ENCODE peak calls at places on chromosomes 12 and 14, in ten cellular contexts. F is testis, U is ovary, M is uterus, P is GM12878, V is prostate gland, N is breast epithelium, A is stomach, L is heart left ventricle, B is HCT116. E is an unnamed sample. For H3K4me1, the result is how much of the 10 kb centered on the place peaks cover.

GRCh38 chr14:102516531-102517411 is 7.2 kb upstream of the ANKRD9 start:
- DNase-seq in F (peak), U (peak), M (no peak), P (no peak), V (no peak), N (no peak), A (peak), L (peak), B (no peak), E (peak)

GRCh38 chr14:44963775-44964380 is 1.9 kb downstream of the TOGARAM1 start:
- DNase-seq in F (no peak), U (no peak), M (no peak), P (no peak), V (no peak), N (no peak), A (no peak), L (no peak), B (no peak), E (no peak)

GRCh38 chr14:51176819-51177218 is 63.2 kb upstream of the TMX1 start:
- DNase-seq in F (no peak), U (no peak), M (no peak), P (no peak), V (no peak), N (no peak), A (no peak), L (no peak), B (no peak), E (no peak)

GRCh38 chr12:39972119-39972518 is 133.8 kb downstream of the SLC2A13 start:
- DNase-seq in F (no peak), U (no peak), M (no peak), P (no peak), V (no peak), N (no peak), A (no peak), L (no peak), B (no peak), E (no peak)

GRCh38 chr14:72909163-72909562 is 15.3 kb upstream of the DPF3 start:
- DNase-seq in F (no peak), U (no peak), M (no peak), P (no peak), V (no peak), N (no peak), A (no peak), L (no peak), B (no peak), E (no peak)

GRCh38 chr12:106045251-106045674 is 93.5 kb downstream of the NUAK1 start:
- DNase-seq in F (no peak), U (no peak), M (no peak), P (no peak), V (no peak), N (no peak), A (no peak), L (no peak), B (no peak), E (no peak)

GRCh38 chr14:36510078-36510799 is 9.8 kb downstream of the NKX2-1 start:
- DNase-seq in F (no peak), U (no peak), M (no peak), P (no peak), V (no peak), N (no peak), A (no peak), L (no peak), B (no peak), E (no peak)

GRCh38 chr12:62466018-62466595 is 519 bp upstream of the MON2 start:
- DNase-seq in F (peak), U (peak), M (peak), P (no peak), V (peak), N (peak), A (peak), L (no peak), B (no peak), E (peak)

GRCh38 chr12:38904932-38905479 is 385 bp downstream of the CPNE8 start:
- DNase-seq in F (peak), U (peak), M (peak), P (peak), V (peak), N (peak), A (peak), L (peak), B (peak), E (peak)

GRCh38 chr14:92958373-92959188 is 35.6 kb downstream of the CHGA start:
- DNase-seq in F (no peak), U (no peak), M (no peak), P (no peak), V (no peak), N (no peak), A (no peak), L (peak), B (no peak), E (no peak)

GRCh38 chr14:79528843-79529405 is 682.4 kb downstream of the DIO2 start:
- DNase-seq in F (no peak), U (no peak), M (no peak), P (no peak), V (no peak), N (no peak), A (no peak), L (no peak), B (no peak), E (no peak)

GRCh38 chr12:19150273-19150895 is 20.9 kb downstream of the PLEKHA5 start:
- DNase-seq in F (no peak), U (no peak), M (no peak), P (no peak), V (no peak), N (no peak), A (no peak), L (no peak), B (no peak), E (no peak)

GRCh38 chr12:116370886-116371580 is 93.5 kb upstream of the MED13L start:
- DNase-seq in F (peak), U (no peak), M (no peak), P (no peak), V (no peak), N (no peak), A (no peak), L (no peak), B (no peak), E (peak)

GRCh38 chr14:68403794-68404522 is 388.9 kb downstream of the ZFP36L1 start:
- DNase-seq in F (no peak), U (no peak), M (no peak), P (no peak), V (no peak), N (no peak), A (no peak), L (no peak), B (no peak), E (no peak)

GRCh38 chr12:89468648-89469326 is 55.8 kb downstream of the GALNT4 start:
- DNase-seq in F (no peak), U (no peak), M (no peak), P (no peak), V (no peak), N (no peak), A (no peak), L (no peak), B (no peak), E (no peak)

GRCh38 chr14:102775855-102776760 is 1.1 kb upstream of the TRAF3 start:
- DNase-seq in F (peak), U (no peak), M (peak), P (no peak), V (no peak), N (no peak), A (peak), L (no peak), B (no peak), E (peak)

GRCh38 chr12:9074484-9075140 is 41.1 kb downstream of the A2M start:
- DNase-seq in F (no peak), U (no peak), M (no peak), P (no peak), V (no peak), N (no peak), A (no peak), L (no peak), B (no peak), E (no peak)

GRCh38 chr14:101076451-101077220 is 173.1 kb upstream of the RTL1 start:
- DNase-seq in F (peak), U (no peak), M (no peak), P (no peak), V (no peak), N (peak), A (peak), L (no peak), B (no peak), E (no peak)

GRCh38 chr14:48398675-48399282 is 723.4 kb upstream of the MDGA2 start:
- DNase-seq in F (peak), U (no peak), M (no peak), P (no peak), V (no peak), N (no peak), A (no peak), L (no peak), B (peak), E (peak)

GRCh38 chr14:78104130-78104529 is 66.0 kb upstream of the NRXN3 start:
- DNase-seq in F (no peak), U (no peak), M (no peak), P (no peak), V (no peak), N (no peak), A (no peak), L (no peak), B (no peak), E (no peak)

GRCh38 chr14:102579696-102580551 is 12.5 kb upstream of the RCOR1 start:
- DNase-seq in F (no peak), U (no peak), M (peak), P (no peak), V (no peak), N (peak), A (no peak), L (no peak), B (no peak), E (no peak)

GRCh38 chr14:23481992-23482813 is 12.7 kb downstream of the NGDN start:
- DNase-seq in F (no peak), U (no peak), M (no peak), P (no peak), V (no peak), N (no peak), A (no peak), L (no peak), B (no peak), E (no peak)

GRCh38 chr14:23485311-23485710 is 15.8 kb downstream of the NGDN start:
- DNase-seq in F (no peak), U (no peak), M (no peak), P (no peak), V (no peak), N (no peak), A (no peak), L (no peak), B (no peak), E (no peak)

GRCh38 chr14:23482814-23483128 is 13.3 kb downstream of the NGDN start:
- DNase-seq in F (no peak), U (no peak), M (no peak), P (no peak), V (no peak), N (no peak), A (no peak), L (no peak), B (no peak), E (no peak)

GRCh38 chr14:23481362-23481970 is 12.0 kb downstream of the NGDN start:
- DNase-seq in F (no peak), U (no peak), M (no peak), P (no peak), V (no peak), N (no peak), A (no peak), L (no peak), B (no peak), E (no peak)

DNA sequence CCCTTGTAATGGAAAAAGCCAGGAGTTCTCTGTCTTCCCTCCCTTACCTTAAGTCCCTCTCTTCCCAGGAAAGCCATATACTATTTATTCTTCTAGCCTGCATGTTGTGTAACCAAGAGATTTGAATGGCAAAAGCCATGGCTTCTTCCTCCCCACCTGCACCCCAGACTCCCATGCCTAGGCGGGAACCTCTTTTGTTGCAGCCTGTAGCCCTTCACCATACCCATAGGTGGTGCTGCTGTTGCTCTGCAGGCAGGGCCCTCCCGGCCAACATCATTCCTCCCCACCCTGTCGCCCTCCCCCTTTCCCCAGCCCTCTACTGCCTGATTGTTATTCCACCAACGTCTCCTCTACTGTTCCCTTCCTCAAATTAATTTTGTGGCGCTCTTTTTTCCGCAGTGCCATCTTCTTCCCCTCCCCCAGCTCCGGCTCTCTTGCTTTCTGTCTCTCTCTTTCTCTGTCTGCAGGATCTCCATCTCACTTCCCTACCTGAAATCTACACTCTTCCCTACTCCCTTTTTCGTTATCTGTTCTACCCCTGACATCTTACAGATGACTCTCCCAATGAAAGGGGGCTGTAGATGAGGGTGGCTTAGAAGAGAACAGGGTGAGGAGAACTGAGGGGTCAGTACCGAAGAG is 13.8 kb downstream of the NGDN start:
- DNase-seq in F (peak), U (no peak), M (no peak), P (no peak), V (no peak), N (no peak), A (no peak), L (no peak), B (no peak), E (no peak)
- TF ChIP-seq POLR2A in F (no peak), U (no peak), M (no peak), P (no peak), V (no peak), N (no peak), A (no peak), L (no peak), B (no peak), E (no peak)

DNA sequence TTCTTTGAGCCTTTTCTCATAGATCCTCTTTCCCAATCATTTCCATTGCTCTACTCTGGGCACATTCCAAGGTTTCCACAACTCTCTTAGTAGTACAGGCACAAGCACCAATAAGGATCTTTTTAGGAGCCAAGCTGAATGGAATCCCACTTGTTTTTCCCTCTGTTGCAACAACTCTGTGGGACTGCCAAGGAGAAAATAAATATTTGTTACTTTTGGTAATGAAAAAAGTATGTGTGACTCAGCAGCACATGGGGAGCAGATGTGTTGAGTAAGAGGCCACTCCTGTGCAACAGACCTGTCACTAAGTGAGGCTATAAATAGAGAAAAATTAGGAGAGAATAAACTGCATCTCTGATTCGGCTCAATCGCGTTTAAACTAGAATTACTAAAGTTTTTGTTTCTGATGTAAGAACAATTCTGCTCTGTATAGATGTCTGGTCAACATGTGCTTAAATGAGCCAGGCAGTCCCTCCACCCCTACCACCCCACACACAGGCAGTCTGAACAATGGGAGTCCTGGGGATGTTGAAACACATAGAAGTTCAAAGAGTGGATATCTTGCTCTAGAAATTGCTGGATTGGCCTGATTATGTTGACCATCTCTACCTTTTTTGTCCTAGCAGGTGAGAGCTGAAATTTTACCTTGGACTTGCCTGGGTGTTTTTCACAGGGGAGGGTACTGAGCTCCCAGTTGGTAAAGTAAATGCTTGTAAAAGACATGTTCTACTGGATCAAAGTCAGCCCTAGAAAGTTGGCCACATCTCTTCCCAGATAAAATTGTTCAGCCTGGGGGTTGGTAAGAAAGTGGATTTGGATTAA is 244.3 kb upstream of the NOVA1 start:
- DNase-seq in F (peak), U (peak), M (peak), P (no peak), V (peak), N (peak), A (peak), L (no peak), B (no peak), E (peak)
- H3K4me3 ChIP-seq in F (no peak), U (no peak), M (no peak), P (no peak), V (no peak), N (no peak), A (no peak), L (no peak), B (no peak), E (no peak)

DNA sequence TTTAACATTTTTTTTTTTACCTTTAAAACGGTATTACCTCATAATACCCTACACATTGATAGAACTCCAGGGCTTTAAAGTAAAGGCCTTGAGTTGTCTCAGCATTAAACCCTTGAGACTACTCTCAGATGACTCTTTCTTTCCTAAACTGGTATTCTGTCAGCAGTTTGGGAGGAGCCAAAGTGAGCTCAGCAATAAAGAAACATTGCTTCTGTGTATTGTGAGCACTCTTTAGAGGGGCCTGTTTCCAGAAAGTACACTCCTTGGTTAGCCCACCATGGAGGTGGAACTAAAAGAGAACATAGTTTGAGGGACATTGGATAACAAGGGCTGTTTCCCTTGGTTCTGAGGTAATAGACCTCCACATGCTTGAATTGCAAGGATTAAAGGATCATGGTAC is 20.4 kb downstream of the MAP3K12 start:
- DNase-seq in F (no peak), U (no peak), M (no peak), P (no peak), V (no peak), N (no peak), A (no peak), L (no peak), B (no peak), E (no peak)
- H3K4me1 ChIP-seq in F (under half), U (under half), M (under half), P (under half), V (under half), N (under half), A (under half), L (under half), B (under half), E (under half)

DNA sequence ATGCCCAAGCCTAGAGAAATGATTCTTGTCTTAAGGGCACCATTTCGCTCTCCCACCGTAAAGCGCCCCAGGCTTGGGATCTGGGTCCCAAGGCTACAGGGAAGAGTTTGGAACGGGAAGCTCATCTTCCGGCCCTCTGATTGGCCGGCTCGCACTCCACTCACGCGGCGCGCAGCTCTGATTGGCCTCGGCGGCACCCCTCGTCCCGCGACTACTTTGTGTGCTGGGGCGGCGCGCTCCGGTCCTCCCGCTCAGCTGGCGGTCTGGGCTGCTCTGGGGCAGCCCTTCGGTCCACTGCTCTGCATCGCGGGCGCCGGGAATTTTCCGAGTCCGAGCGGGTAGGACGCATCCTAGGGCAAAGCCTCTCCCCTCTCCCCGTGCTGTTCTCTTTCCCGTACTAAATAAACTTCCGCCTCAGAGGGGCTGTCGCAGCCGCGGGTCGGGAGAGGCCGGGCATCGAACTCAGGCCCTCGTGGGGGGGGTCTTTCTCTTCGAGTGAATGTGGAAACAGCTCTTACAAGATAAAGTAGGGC is 808 bp upstream of the FUT8 start:
- DNase-seq in F (peak), U (peak), M (peak), P (no peak), V (peak), N (peak), A (peak), L (peak), B (peak), E (peak)
- TF ChIP-seq POLR2A in F (no peak), U (peak), M (peak), P (peak), V (peak), N (peak), A (peak), L (no peak), B (no peak), E (peak)

GRCh38 chr12:76555797-76556196 is 3.8 kb downstream of the OSBPL8 start:
- DNase-seq in F (no peak), U (no peak), M (no peak), P (no peak), V (no peak), N (no peak), A (no peak), L (no peak), B (no peak), E (no peak)
- H3K4me3 ChIP-seq in F (no peak), U (no peak), M (no peak), P (peak), V (no peak), N (no peak), A (no peak), L (no peak), B (no peak), E (no peak)

GRCh38 chr12:91786490-91787272 is 359.0 kb downstream of the BTG1 start:
- DNase-seq in F (no peak), U (no peak), M (no peak), P (no peak), V (no peak), N (no peak), A (no peak), L (no peak), B (no peak), E (no peak)
- H3K4me1 ChIP-seq in F (under half), U (under half), M (under half), P (under half), V (under half), N (under half), A (under half), L (under half), B (under half), E (under half)

GRCh38 chr12:42237052-42237852 is 796 bp downstream of the YAF2 start:
- DNase-seq in F (peak), U (peak), M (peak), P (peak), V (peak), N (peak), A (peak), L (peak), B (peak), E (peak)
- TF ChIP-seq POLR2A in F (no peak), U (no peak), M (no peak), P (peak), V (peak), N (no peak), A (no peak), L (no peak), B (no peak), E (peak)

GRCh38 chr12:121925361-121925725 is 7.0 kb downstream of the CFAP251 start:
- DNase-seq in F (no peak), U (no peak), M (no peak), P (no peak), V (no peak), N (no peak), A (no peak), L (no peak), B (no peak), E (no peak)
- H3K4me3 ChIP-seq in F (no peak), U (peak), M (peak), P (no peak), V (no peak), N (no peak), A (no peak), L (peak), B (no peak), E (no peak)